ENCODE peak calls at places on chromosomes 3 and 15, in eight cellular contexts. A is GM12892, U is heart left ventricle, E is lower leg skin, S is HepG2, V is NB4, F is A549, P is esophagus muscularis mucosa. Y is an unnamed sample.

GRCh38 chr3:57112206-57112605 is 51.7 kb downstream of the SPATA12 start:
- DNase-seq in A (no peak), U (no peak), E (no peak), S (peak), V (peak), F (peak), P (no peak), Y (no peak)

GRCh38 chr3:194671900-194672808 is at the start of gene LSG1:
- DNase-seq in A (peak), U (peak), E (peak), S (peak), V (peak), F (peak), P (peak), Y (peak)

GRCh38 chr15:36831125-36831914 is 251.9 kb downstream of the CDIN1 start:
- DNase-seq in A (peak), U (no peak), E (no peak), S (no peak), V (no peak), F (no peak), P (no peak), Y (no peak)

GRCh38 chr3:20039082-20039764 is 1.0 kb upstream of the KAT2B start:
- DNase-seq in A (no peak), U (no peak), E (no peak), S (no peak), V (peak), F (no peak), P (no peak), Y (peak)

GRCh38 chr15:46344906-46345305 is 710.1 kb downstream of the SQOR start:
- DNase-seq in A (no peak), U (no peak), E (no peak), S (no peak), V (no peak), F (no peak), P (no peak), Y (no peak)

GRCh38 chr3:174477491-174477890 is 381.6 kb upstream of the NAALADL2 start:
- DNase-seq in A (no peak), U (no peak), E (no peak), S (no peak), V (no peak), F (no peak), P (no peak), Y (no peak)

GRCh38 chr15:88038261-88038660 is 218.3 kb downstream of the NTRK3 start:
- DNase-seq in A (no peak), U (no peak), E (no peak), S (no peak), V (no peak), F (no peak), P (no peak), Y (no peak)

GRCh38 chr3:61637088-61638051 is 76.0 kb downstream of the PTPRG start:
- DNase-seq in A (peak), U (peak), E (no peak), S (no peak), V (no peak), F (no peak), P (no peak), Y (no peak)

GRCh38 chr3:117407317-117407716 is 697.7 kb downstream of the TUSC7 start:
- DNase-seq in A (no peak), U (no peak), E (no peak), S (peak), V (peak), F (peak), P (no peak), Y (no peak)

GRCh38 chr15:70566047-70566835 is 197.1 kb downstream of the UACA start:
- DNase-seq in A (no peak), U (no peak), E (peak), S (no peak), V (no peak), F (no peak), P (no peak), Y (no peak)

GRCh38 chr3:33751320-33751719 is 33.3 kb upstream of the CLASP2 start:
- DNase-seq in A (no peak), U (no peak), E (no peak), S (no peak), V (no peak), F (no peak), P (no peak), Y (no peak)

GRCh38 chr3:153144779-153145178 is 17.2 kb upstream of the RAP2B start:
- DNase-seq in A (no peak), U (no peak), E (no peak), S (no peak), V (no peak), F (no peak), P (no peak), Y (no peak)

GRCh38 chr3:186551387-186551786 is 7.2 kb upstream of the CRYGS start:
- DNase-seq in A (no peak), U (no peak), E (no peak), S (no peak), V (no peak), F (no peak), P (no peak), Y (no peak)

GRCh38 chr15:60570936-60571530 is 92.1 kb upstream of the ICE2 start:
- DNase-seq in A (no peak), U (no peak), E (no peak), S (no peak), V (no peak), F (no peak), P (no peak), Y (no peak)

DNA sequence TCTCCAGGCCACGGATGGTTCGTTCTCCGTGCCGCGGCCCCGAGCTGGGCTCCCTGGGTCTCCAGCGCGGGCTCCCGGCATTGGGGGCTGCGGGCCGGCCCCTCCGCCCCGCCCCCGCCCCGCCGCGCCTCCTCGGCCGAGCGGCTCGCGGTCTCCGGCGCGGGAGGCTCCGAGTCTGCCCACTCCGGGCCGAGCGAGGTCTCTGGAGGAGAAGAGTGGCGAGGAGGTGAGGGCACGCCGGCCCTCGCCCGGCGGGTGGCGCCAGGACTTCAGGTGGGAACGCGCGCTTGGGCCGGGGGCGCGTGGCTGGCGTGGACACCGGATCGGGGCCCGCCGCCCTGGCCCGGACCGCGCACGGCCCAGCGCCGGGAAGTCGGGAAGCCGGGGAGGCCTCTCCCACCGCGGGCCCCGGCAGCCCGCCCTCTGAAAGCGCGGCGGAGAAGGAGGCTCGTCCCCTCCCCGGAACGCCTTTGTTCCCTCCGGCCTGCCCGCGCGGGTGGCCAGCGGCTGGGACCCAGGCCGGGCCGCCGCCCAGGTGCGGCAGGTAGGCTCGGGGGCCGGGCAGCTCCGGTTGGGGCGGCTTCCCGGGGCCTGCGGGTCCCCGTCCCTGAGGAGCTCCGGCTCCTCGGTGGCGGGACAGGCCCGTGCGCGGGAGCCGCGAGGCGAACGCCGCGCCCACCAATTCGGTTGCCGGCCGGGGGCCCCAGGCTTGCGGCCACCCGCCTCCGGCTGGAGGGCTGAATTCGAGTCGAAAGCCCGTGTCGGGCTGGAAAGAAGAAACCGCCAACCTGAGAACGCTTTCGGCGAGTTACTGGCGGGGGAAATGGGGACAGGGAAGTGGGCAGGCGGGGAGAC is 1.1 kb downstream of the B3GNT5 start:
- DNase-seq in A (peak), U (peak), E (peak), S (no peak), V (peak), F (no peak), P (no peak), Y (peak)
- TF ChIP-seq POLR2A in A (no peak), U (no peak), E (no peak), S (no peak), V (peak), F (peak), P (no peak), Y (no peak)

DNA sequence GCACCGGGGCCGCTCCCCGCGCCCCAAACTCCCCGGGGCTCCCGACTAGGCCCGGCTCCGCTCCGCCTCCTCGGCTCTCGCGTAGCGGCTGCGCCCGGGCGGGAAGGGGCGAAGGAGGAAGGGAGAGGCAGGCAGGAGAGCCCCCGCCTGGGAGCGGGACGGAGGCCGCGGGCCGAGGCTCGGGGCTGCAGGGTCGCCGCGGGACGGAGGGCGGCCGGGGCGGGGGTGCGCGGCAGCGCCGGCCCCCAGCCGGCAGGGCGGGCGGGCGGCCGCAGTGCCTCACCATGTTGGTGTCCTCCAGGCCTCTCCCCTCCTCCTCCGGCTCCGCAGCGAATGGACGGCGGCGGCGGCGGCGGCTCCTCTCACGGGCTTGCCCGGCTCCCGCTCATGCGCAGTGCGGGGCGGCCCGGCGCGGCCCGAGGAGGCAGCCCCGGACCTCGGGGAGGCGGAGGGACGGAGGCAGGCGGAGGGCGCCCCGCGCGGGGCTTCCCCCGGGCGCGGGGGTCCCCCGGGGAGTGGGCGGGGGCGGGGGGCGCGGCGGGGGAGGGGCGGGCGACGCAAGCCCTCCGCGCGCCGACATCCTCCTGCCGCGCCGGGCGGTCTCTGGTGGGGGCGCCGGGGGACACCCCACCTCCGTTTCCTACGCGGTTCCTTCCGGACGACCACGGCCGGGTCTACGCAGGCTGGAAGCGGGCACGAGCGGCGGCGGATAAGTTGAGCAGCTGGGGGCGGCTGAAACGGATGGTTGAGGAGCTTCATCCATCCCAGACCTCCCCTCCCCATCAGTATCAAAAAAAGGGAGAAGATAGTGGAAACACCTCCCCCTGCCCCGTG is at the start of gene DCUN1D1:
- DNase-seq in A (peak), U (peak), E (peak), S (peak), V (peak), F (peak), P (no peak), Y (peak)
- TF ChIP-seq POLR2A in A (peak), U (no peak), E (no peak), S (peak), V (peak), F (peak), P (no peak), Y (peak)

DNA sequence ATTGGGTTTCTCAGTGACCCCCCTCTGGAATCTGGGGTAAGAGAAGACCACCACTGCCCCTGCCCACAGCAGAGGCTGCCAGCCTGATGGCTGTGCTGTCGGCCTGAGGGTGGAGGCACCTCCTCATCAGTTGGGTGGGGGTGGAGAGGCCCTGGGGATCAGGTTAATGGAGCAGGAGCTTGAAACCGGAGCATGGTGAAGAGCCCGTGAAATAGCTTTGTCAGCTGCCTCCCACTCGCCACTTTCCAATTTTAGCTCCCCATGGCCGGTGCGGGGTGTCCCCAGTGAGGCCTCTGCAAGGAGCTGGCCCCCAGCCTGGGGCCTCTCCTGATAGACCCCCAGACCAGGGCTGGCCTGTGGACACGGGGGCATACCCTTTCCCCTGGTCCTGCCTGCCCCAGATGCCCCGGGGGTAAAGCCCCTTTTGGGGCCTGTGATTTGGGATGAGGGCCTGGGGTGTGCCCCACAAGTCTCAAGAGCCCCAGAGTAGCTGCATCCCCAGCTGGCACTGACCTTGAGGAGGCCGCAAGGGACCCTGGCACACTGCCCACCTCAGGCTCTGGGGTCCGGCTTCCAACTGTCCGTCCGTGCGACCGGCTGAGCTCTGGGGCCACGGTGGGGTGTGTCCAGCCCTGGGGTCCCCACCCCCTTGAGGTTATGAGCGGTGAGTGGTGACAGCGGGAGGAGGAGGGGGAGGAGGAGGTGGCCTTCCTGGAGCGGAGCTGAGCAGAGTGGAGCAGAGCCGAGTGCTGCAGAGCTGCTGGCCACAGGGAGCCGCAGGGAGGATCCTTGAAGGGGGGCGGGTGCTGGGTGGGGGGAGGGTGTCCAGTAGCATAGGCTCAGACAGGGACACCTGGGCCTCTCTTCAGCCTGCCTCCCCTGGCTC is at the start of gene HHATL:
- DNase-seq in A (peak), U (peak), E (peak), S (no peak), V (no peak), F (no peak), P (no peak), Y (no peak)
- TF ChIP-seq POLR2A in A (no peak), U (no peak), E (no peak), S (no peak), V (no peak), F (no peak), P (no peak), Y (no peak)

GRCh38 chr15:79047676-79048439 is 42.7 kb downstream of the RASGRF1 start:
- DNase-seq in A (no peak), U (no peak), E (no peak), S (no peak), V (no peak), F (no peak), P (no peak), Y (no peak)

GRCh38 chr15:79041598-79042175 is 48.9 kb downstream of the RASGRF1 start:
- DNase-seq in A (no peak), U (no peak), E (no peak), S (no peak), V (no peak), F (no peak), P (no peak), Y (no peak)

GRCh38 chr15:79042213-79042928 is 48.2 kb downstream of the RASGRF1 start:
- DNase-seq in A (no peak), U (no peak), E (no peak), S (no peak), V (no peak), F (no peak), P (no peak), Y (no peak)

GRCh38 chr15:79046691-79047404 is 43.7 kb downstream of the RASGRF1 start:
- DNase-seq in A (no peak), U (no peak), E (no peak), S (no peak), V (no peak), F (no peak), P (no peak), Y (no peak)

GRCh38 chr15:79045041-79045440 is 45.5 kb downstream of the RASGRF1 start:
- DNase-seq in A (no peak), U (no peak), E (no peak), S (no peak), V (no peak), F (no peak), P (no peak), Y (no peak)
- TF ChIP-seq POLR2A in A (no peak), U (no peak), E (no peak), S (no peak), V (no peak), F (no peak), P (no peak), Y (no peak)

DNA sequence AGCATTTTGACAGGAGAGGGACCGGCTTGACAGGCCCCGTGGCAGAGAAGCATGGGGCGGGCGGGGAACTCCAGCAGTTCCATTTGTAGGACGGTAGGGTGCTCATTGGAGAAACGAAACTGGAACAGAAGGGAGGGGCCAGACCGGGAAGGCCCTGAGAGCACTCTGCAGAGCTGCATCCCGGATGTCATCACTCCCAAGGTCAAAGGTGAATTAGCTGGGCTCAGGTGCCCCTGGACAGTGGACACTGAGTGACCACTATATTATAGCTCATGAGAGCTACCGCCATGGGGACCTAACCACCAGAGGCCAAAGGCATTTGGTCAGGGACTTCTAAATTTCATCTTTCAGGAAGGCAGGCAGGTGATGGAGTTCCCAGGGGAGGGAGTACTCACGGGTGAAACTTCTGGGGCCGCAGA is 7.3 kb downstream of the CSRNP1 start:
- DNase-seq in A (no peak), U (peak), E (peak), S (no peak), V (no peak), F (no peak), P (no peak), Y (no peak)
- TF ChIP-seq POLR2A in A (no peak), U (no peak), E (no peak), S (no peak), V (no peak), F (no peak), P (no peak), Y (no peak)

DNA sequence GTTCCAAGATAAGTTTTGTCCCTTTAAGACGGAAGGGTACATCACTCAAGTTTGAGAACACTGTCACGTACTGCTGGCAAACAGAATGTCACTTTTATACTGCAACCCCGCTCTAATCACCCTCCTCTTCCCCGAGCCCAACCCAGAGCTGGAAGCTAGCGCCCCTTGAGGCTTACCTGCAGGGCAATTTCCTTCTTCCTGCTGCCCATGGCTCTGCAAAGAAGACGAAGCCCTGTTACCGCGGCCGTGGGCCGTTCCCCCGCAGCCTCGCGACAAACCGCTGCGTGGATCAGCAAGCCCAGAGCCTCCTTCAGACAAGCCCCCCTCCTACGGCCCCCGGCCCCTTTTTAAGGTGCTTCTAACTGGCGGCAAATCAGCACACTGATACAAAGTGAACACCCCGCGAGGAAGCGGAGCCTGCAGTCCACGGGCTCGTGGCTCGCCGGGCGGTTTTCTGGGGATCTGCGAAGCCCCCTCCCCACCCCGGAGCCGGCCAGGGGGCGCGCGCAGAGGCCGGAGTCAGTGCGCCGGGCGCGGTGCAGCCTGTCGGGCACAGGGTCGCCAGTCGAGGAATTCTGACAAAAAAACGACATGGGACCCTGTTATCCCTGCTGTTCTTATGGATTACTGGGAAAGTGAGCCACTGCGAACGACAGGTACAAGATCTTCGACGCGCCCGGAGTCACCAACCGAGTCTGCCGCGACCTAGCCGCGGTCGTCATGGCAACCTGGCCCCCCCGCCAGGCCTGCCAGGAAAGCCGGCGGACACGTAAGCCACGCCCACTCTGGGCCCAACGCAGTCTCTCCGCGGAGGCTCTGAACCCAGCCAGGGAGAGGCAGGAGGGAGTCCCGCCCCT is at the start of gene NME9:
- DNase-seq in A (peak), U (peak), E (peak), S (peak), V (peak), F (peak), P (peak), Y (peak)
- TF ChIP-seq POLR2A in A (no peak), U (no peak), E (no peak), S (no peak), V (no peak), F (no peak), P (no peak), Y (no peak)

GRCh38 chr3:14788644-14789043 is 30.1 kb upstream of the FGD5 start:
- DNase-seq in A (no peak), U (no peak), E (peak), S (no peak), V (no peak), F (no peak), P (no peak), Y (no peak)
- TF ChIP-seq POLR2A in A (no peak), U (no peak), E (no peak), S (no peak), V (no peak), F (no peak), P (no peak), Y (no peak)